ENCODE peak calls at places on chromosomes 2 and 18, in seven cellular contexts. X, N, J, G, E, A and F are unnamed samples.

GRCh38 chr18:63297678-63298392 is 21.7 kb downstream of the BCL2 start:
- DNase-seq in G (no peak), X (no peak), J (no peak), E (no peak), A (no peak), N (peak; percentile 46), F (no peak)

GRCh38 chr18:64017870-64018269 is 48.0 kb downstream of the SERPINB8 start:
- DNase-seq in J (peak; percentile 15), N (no peak), G (no peak), A (no peak), X (peak; percentile 20), E (peak; percentile 39), F (no peak)

GRCh38 chr2:152189622-152190495 is 14.3 kb upstream of the STAM2 start:
- DNase-seq in A (peak; percentile 58), E (peak; percentile 71), G (no peak), N (peak; percentile 59), J (peak; percentile 48), X (peak; percentile 70), F (peak; percentile 53)

GRCh38 chr2:159285929-159286708 is at the start of gene WDSUB1:
- DNase-seq in N (peak; percentile 73), X (peak; percentile 39), J (no peak), A (peak; percentile 75), E (peak; percentile 79), G (peak; percentile 37), F (peak; percentile 92)

GRCh38 chr18:55570966-55571365 is 17.0 kb downstream of the TCF4 start:
- DNase-seq in N (no peak), E (no peak), X (no peak), J (no peak), A (no peak), G (no peak), F (no peak)

GRCh38 chr18:79625195-79625923 is 54.2 kb upstream of the CTDP1 start:
- DNase-seq in J (no peak), X (no peak), G (no peak), N (no peak), E (peak; percentile 46), A (peak; percentile 51), F (no peak)

GRCh38 chr2:2787301-2787907 is 456.3 kb upstream of the MYT1L start:
- DNase-seq in X (no peak), E (no peak), A (peak; percentile 32), N (no peak), G (no peak), J (no peak), F (no peak)

GRCh38 chr2:153811516-153811915 is 60.2 kb upstream of the GALNT13 start:
- DNase-seq in X (no peak), E (no peak), J (no peak), G (no peak), A (no peak), N (no peak), F (no peak)

GRCh38 chr2:188114014-188114413 is 177.7 kb upstream of the GULP1 start:
- DNase-seq in E (peak; percentile 57), G (peak; percentile 3), N (no peak), A (no peak), X (peak; percentile 11), J (no peak), F (no peak)

GRCh38 chr2:181140414-181140813 is 160.0 kb downstream of the UBE2E3 start:
- DNase-seq in N (no peak), G (no peak), X (no peak), A (no peak), E (no peak), J (no peak), F (no peak)

GRCh38 chr18:42275949-42276730 is 321.1 kb downstream of the PIK3C3 start:
- DNase-seq in J (no peak), N (no peak), A (no peak), G (no peak), E (no peak), X (no peak), F (no peak)

GRCh38 chr2:195741191-195741590 is 84.2 kb downstream of the SLC39A10 start:
- DNase-seq in A (no peak), G (no peak), J (no peak), E (no peak), N (no peak), X (no peak), F (no peak)

GRCh38 chr2:239638376-239638775 is 237.6 kb upstream of the HDAC4 start:
- DNase-seq in N (no peak), A (no peak), X (no peak), G (no peak), E (no peak), J (no peak), F (no peak)

GRCh38 chr2:88247531-88247930 is 77.4 kb downstream of the THNSL2 start:
- DNase-seq in X (no peak), E (no peak), A (no peak), G (no peak), J (no peak), N (no peak), F (peak; percentile 21)

GRCh38 chr2:59353301-59353921 is 1112.3 kb upstream of the FANCL start:
- DNase-seq in N (no peak), X (no peak), J (no peak), G (no peak), A (no peak), E (no peak), F (no peak)

GRCh38 chr2:187403568-187404260 is 44.3 kb downstream of the CALCRL start:
- DNase-seq in A (no peak), X (peak; percentile 5), E (peak; percentile 92), J (no peak), N (no peak), G (no peak), F (no peak)

GRCh38 chr2:190682168-190682567 is 33.3 kb downstream of the NAB1 start:
- DNase-seq in N (no peak), J (peak; percentile 18), A (no peak), G (peak; percentile 18), X (no peak), E (peak; percentile 64), F (no peak)

GRCh38 chr2:187208199-187208785 is 239.8 kb downstream of the CALCRL start:
- DNase-seq in E (no peak), A (no peak), G (no peak), N (no peak), J (no peak), X (no peak), F (no peak)

GRCh38 chr2:159124441-159124911 is 156.0 kb downstream of the TANC1 start:
- DNase-seq in X (peak; percentile 63), J (peak; percentile 75), G (peak; percentile 26), A (peak; percentile 78), E (peak; percentile 92), N (no peak), F (peak; percentile 41)

GRCh38 chr2:120684225-120684624 is 51.4 kb upstream of the GLI2 start:
- DNase-seq in N (no peak), G (no peak), X (no peak), J (no peak), E (no peak), A (no peak), F (no peak)

GRCh38 chr2:222706616-222707015 is 35.2 kb downstream of the MOGAT1 start:
- DNase-seq in J (no peak), E (no peak), X (no peak), A (no peak), G (no peak), N (no peak), F (no peak)

GRCh38 chr18:50869150-50869549 is 9.8 kb upstream of the ME2 start:
- DNase-seq in A (no peak), N (no peak), X (no peak), J (no peak), E (no peak), G (no peak), F (no peak)

GRCh38 chr2:206480161-206480560 is 36.8 kb downstream of the ADAM23 start:
- DNase-seq in A (no peak), N (no peak), E (no peak), X (no peak), G (no peak), J (no peak), F (no peak)

GRCh38 chr2:47048801-47049480 is 106.2 kb downstream of the STPG4 start:
- DNase-seq in A (no peak), X (no peak), E (no peak), G (no peak), J (no peak), N (no peak), F (no peak)

GRCh38 chr2:222912117-222912516 is 51.3 kb downstream of the ACSL3 start:
- DNase-seq in E (no peak), G (no peak), N (no peak), A (peak; percentile 63), X (no peak), J (no peak), F (no peak)

GRCh38 chr2:206993512-206993911 is 54.2 kb downstream of the CPO start:
- DNase-seq in J (no peak), N (no peak), X (no peak), E (no peak), G (no peak), A (no peak), F (no peak)

GRCh38 chr2:216189410-216189809 is 80.3 kb downstream of the XRCC5 start:
- DNase-seq in G (no peak), X (no peak), E (no peak), N (no peak), J (no peak), A (no peak), F (no peak)

GRCh38 chr2:216188268-216188850 is 79.2 kb downstream of the XRCC5 start:
- DNase-seq in N (no peak), X (no peak), J (no peak), A (no peak), E (peak; percentile 15), G (no peak), F (no peak)

GRCh38 chr2:216192931-216193330 is 83.8 kb downstream of the XRCC5 start:
- DNase-seq in J (no peak), N (no peak), A (no peak), X (no peak), G (no peak), E (no peak), F (no peak)

GRCh38 chr2:216192181-216192580 is 83.0 kb downstream of the XRCC5 start:
- DNase-seq in N (no peak), A (no peak), J (no peak), G (no peak), X (no peak), E (no peak), F (no peak)

GRCh38 chr2:216188956-216189355 is 79.8 kb downstream of the XRCC5 start:
- DNase-seq in E (peak; percentile 10), J (no peak), X (no peak), N (no peak), G (no peak), A (no peak), F (no peak)
- TF ChIP-seq POLR2A in E (no peak), J (no peak), X (no peak), N (no peak), G (no peak), A (no peak), F (no peak)

GRCh38 chr2:69643602-69644505 is at the start of gene AAK1:
- DNase-seq in X (peak; percentile 94), A (peak; percentile 95), G (peak; percentile 73), J (peak; percentile 74), N (peak; percentile 90), E (peak; percentile 93), F (peak; percentile 92)
- TF ChIP-seq POLR2A in X (peak; percentile 69), A (peak; percentile 41), G (peak; percentile 66), J (peak; percentile 22), N (peak; percentile 53), E (peak; percentile 62), F (peak; percentile 72)

GRCh38 chr18:22189431-22189830 is 20.0 kb downstream of the GATA6 start:
- DNase-seq in G (no peak), X (no peak), A (no peak), J (no peak), E (peak; percentile 46), N (no peak), F (peak; percentile 51)
- TF ChIP-seq POLR2A in G (no peak), X (no peak), A (no peak), J (no peak), E (no peak), N (no peak), F (peak; percentile 15)

GRCh38 chr2:231461516-231461971 is 2.7 kb downstream of the NCL start:
- DNase-seq in A (no peak), N (no peak), G (no peak), J (no peak), E (no peak), X (no peak), F (no peak)
- TF ChIP-seq POLR2A in A (no peak), N (no peak), G (no peak), J (no peak), E (no peak), X (no peak), F (no peak)